ENCODE peak calls at places on chromosomes 16 and 17, in ten cellular contexts. J is NAMALWA; A is GM12892; B is cardiac fibroblast; D is lower lobe of right lung; H is activated CD4-positive, alpha-beta T cell treated with anti-CD3 and anti-CD28 coated beads, Interleukin-2, amount 50 U/mL, for 1 hour; S is ascending aorta; K is RWPE1; V is stimulated activated CD8-positive, alpha-beta memory T cell treated with anti-CD3 and anti-CD28 coated beads, Interleukin-15, amount 100 ng/mL, for 24 hours; G is DMS 273 treated with DMSO at 0.1 percent for 48 hours. M is an unnamed sample.

GRCh38 chr17:16425698-16426659 is 10.6 kb downstream of the TRPV2 start:
- DNase-seq in K (no peak), A (no peak), D (no peak), V (no peak), G (no peak), S (no peak), H (no peak), J (no peak), B (no peak), M (no peak)

GRCh38 chr17:11539637-11540036 is 58.6 kb upstream of the DNAH9 start:
- DNase-seq in K (no peak), J (no peak), B (no peak), V (no peak), H (no peak), S (no peak), A (no peak), G (no peak), D (no peak), M (no peak)

GRCh38 chr17:56908061-56908542 is 5.7 kb downstream of the TRIM25 start:
- DNase-seq in S (no peak), J (peak), G (no peak), A (peak), V (no peak), D (peak), B (no peak), H (peak), K (no peak), M (no peak)

GRCh38 chr16:5065368-5065767 is 388 bp downstream of the C16orf89 start:
- DNase-seq in G (no peak), D (no peak), V (no peak), A (no peak), B (no peak), J (no peak), H (no peak), S (no peak), K (no peak), M (no peak)

GRCh38 chr17:45384047-45384799 is 48.4 kb downstream of the ARHGAP27 start:
- DNase-seq in A (no peak), D (no peak), V (no peak), J (no peak), H (no peak), K (no peak), B (no peak), G (peak), S (no peak), M (no peak)

GRCh38 chr16:70608516-70608915 is 37.8 kb upstream of the IL34 start:
- DNase-seq in S (no peak), J (no peak), G (no peak), V (no peak), D (no peak), B (no peak), H (no peak), K (peak), A (no peak), M (no peak)

GRCh38 chr17:11969565-11969964 is 27.7 kb downstream of the ZNF18 start:
- DNase-seq in V (no peak), J (no peak), G (no peak), A (no peak), H (no peak), K (peak), S (no peak), D (no peak), B (no peak), M (no peak)

GRCh38 chr17:15278381-15278780 is 13.3 kb upstream of the PMP22 start:
- DNase-seq in D (no peak), S (no peak), H (no peak), B (no peak), V (no peak), K (no peak), G (no peak), J (no peak), A (no peak), M (no peak)

GRCh38 chr16:3876695-3877094 is 3.8 kb downstream of the CREBBP start:
- DNase-seq in H (no peak), B (peak), S (peak), A (no peak), G (no peak), D (no peak), J (no peak), K (no peak), V (no peak), M (no peak)

GRCh38 chr16:85112364-85112763 is at the start of gene CIBAR2:
- DNase-seq in G (no peak), J (peak), S (no peak), B (no peak), D (no peak), H (no peak), A (no peak), V (no peak), K (no peak), M (no peak)

GRCh38 chr16:54284319-54284930 is 2.2 kb downstream of the IRX3 start:
- DNase-seq in K (peak), A (no peak), B (no peak), J (no peak), G (no peak), V (no peak), S (peak), D (no peak), H (no peak), M (no peak)

GRCh38 chr17:65279456-65279855 is 142.3 kb downstream of the RGS9 start:
- DNase-seq in H (no peak), K (no peak), G (no peak), D (no peak), V (no peak), S (peak), J (no peak), A (no peak), B (no peak), M (no peak)

GRCh38 chr16:5509336-5509735 is 411.7 kb upstream of the EEF2KMT start:
- DNase-seq in V (no peak), G (no peak), H (no peak), J (no peak), K (no peak), B (no peak), A (no peak), D (no peak), S (no peak), M (no peak)

GRCh38 chr17:1590031-1590746 is 27.6 kb upstream of the PITPNA start:
- DNase-seq in K (peak), D (peak), B (peak), G (no peak), J (no peak), A (no peak), S (peak), H (no peak), V (no peak), M (peak)